ENCODE peak calls at places on chromosome 20, in five cellular contexts. One of them, this sample, is unnamed.
A peak's percentile ranks its signal among the peaks of the same experiment; 100 is the strongest.

GRCh38 chr20:20752712-20753111 is 40.3 kb upstream of the RALGAPA2 start:
- DNase-seq in A549: no peak
- DNase-seq in GM12878: no peak
- DNase-seq in K562: no peak
- DNase-seq in HepG2: no peak
- DNase-seq in this sample: no peak

GRCh38 chr20:20364016-20364746 is 3.7 kb upstream of the INSM1 start:
- DNase-seq in A549: no peak
- DNase-seq in GM12878: no peak
- DNase-seq in K562: no peak
- DNase-seq in HepG2: no peak
- DNase-seq in this sample: peak; percentile 70

GRCh38 chr20:13873814-13874213 is 89.0 kb downstream of the NDUFAF5 start:
- DNase-seq in A549: no peak
- DNase-seq in GM12878: no peak
- DNase-seq in K562: no peak
- DNase-seq in HepG2: no peak
- DNase-seq in this sample: peak; percentile 18

GRCh38 chr20:11193241-11193640 is 519.4 kb upstream of the JAG1 start:
- DNase-seq in A549: no peak
- DNase-seq in GM12878: no peak
- DNase-seq in K562: no peak
- DNase-seq in HepG2: no peak
- DNase-seq in this sample: no peak

GRCh38 chr20:431012-431904 is 23.2 kb downstream of the RBCK1 start:
- DNase-seq in A549: peak; percentile 95
- DNase-seq in GM12878: no peak
- DNase-seq in K562: peak; percentile 54
- DNase-seq in HepG2: peak; percentile 93
- DNase-seq in this sample: peak; percentile 75

GRCh38 chr20:15061955-15062354 is 724.5 kb upstream of the FLRT3 start:
- DNase-seq in A549: peak; percentile 34
- DNase-seq in GM12878: no peak
- DNase-seq in K562: no peak
- DNase-seq in HepG2: peak; percentile 97
- DNase-seq in this sample: no peak

GRCh38 chr20:57237006-57237953 is 29.2 kb downstream of the BMP7 start:
- DNase-seq in A549: no peak
- DNase-seq in GM12878: no peak
- DNase-seq in K562: no peak
- DNase-seq in HepG2: no peak
- DNase-seq in this sample: no peak

GRCh38 chr20:43893930-43894329 is 20.7 kb upstream of the TOX2 start:
- DNase-seq in A549: no peak
- DNase-seq in GM12878: no peak
- DNase-seq in K562: no peak
- DNase-seq in HepG2: no peak
- DNase-seq in this sample: no peak

GRCh38 chr20:5434116-5434515 is 117.4 kb upstream of the PROKR2 start:
- DNase-seq in A549: no peak
- DNase-seq in GM12878: no peak
- DNase-seq in K562: no peak
- DNase-seq in HepG2: no peak
- DNase-seq in this sample: no peak

GRCh38 chr20:13422637-13423036 is 201.6 kb downstream of the ISM1 start:
- DNase-seq in A549: peak; percentile 51
- DNase-seq in GM12878: no peak
- DNase-seq in K562: no peak
- DNase-seq in HepG2: peak; percentile 66
- DNase-seq in this sample: no peak

GRCh38 chr20:58309607-58310290 is at the start of gene RAB22A:
- DNase-seq in A549: peak; percentile 83
- DNase-seq in GM12878: no peak
- DNase-seq in K562: peak; percentile 94
- DNase-seq in HepG2: peak; percentile 56
- DNase-seq in this sample: peak; percentile 73

GRCh38 chr20:18596270-18596669 is 8.4 kb downstream of the DTD1 start:
- DNase-seq in A549: no peak
- DNase-seq in GM12878: no peak
- DNase-seq in K562: no peak
- DNase-seq in HepG2: no peak
- DNase-seq in this sample: no peak

GRCh38 chr20:35333606-35334005 is 41.4 kb upstream of the FAM83C start:
- DNase-seq in A549: no peak
- DNase-seq in GM12878: no peak
- DNase-seq in K562: no peak
- DNase-seq in HepG2: no peak
- DNase-seq in this sample: no peak

GRCh38 chr20:44618318-44618731 is 33.2 kb downstream of the ADA start:
- DNase-seq in A549: no peak
- DNase-seq in GM12878: no peak
- DNase-seq in K562: no peak
- DNase-seq in HepG2: no peak
- DNase-seq in this sample: no peak

GRCh38 chr20:32845786-32846185 is 12.9 kb upstream of the EFCAB8 start:
- DNase-seq in A549: no peak
- DNase-seq in GM12878: no peak
- DNase-seq in K562: no peak
- DNase-seq in HepG2: peak; percentile 66
- DNase-seq in this sample: no peak

GRCh38 chr20:42260216-42260615 is 642.0 kb upstream of the CHD6 start:
- DNase-seq in A549: no peak
- DNase-seq in GM12878: no peak
- DNase-seq in K562: no peak
- DNase-seq in HepG2: no peak
- DNase-seq in this sample: no peak

GRCh38 chr20:38217791-38218565 is 42.6 kb downstream of the KIAA1755 start:
- DNase-seq in A549: peak; percentile 77
- DNase-seq in GM12878: no peak
- DNase-seq in K562: no peak
- DNase-seq in HepG2: peak; percentile 49
- DNase-seq in this sample: no peak

GRCh38 chr20:47801759-47802158 is 16.5 kb upstream of the SULF2 start:
- DNase-seq in A549: no peak
- DNase-seq in GM12878: no peak
- DNase-seq in K562: no peak
- DNase-seq in HepG2: no peak
- DNase-seq in this sample: no peak

GRCh38 chr20:17680128-17680835 is 1.8 kb downstream of the RRBP1 start:
- DNase-seq in A549: peak; percentile 75
- DNase-seq in GM12878: no peak
- DNase-seq in K562: peak; percentile 10
- DNase-seq in HepG2: peak; percentile 80
- DNase-seq in this sample: no peak

GRCh38 chr20:2767768-2768631 is 32.4 kb downstream of the CPXM1 start:
- DNase-seq in A549: no peak
- DNase-seq in GM12878: no peak
- DNase-seq in K562: no peak
- DNase-seq in HepG2: no peak
- DNase-seq in this sample: no peak

GRCh38 chr20:51372176-51372803 is 170.2 kb downstream of the NFATC2 start:
- DNase-seq in A549: peak; percentile 73
- DNase-seq in GM12878: no peak
- DNase-seq in K562: peak; percentile 85
- DNase-seq in HepG2: peak; percentile 64
- DNase-seq in this sample: peak; percentile 84

GRCh38 chr20:3068075-3068474 is 3.3 kb upstream of the OXT start:
- DNase-seq in A549: no peak
- DNase-seq in GM12878: no peak
- DNase-seq in K562: no peak
- DNase-seq in HepG2: no peak
- DNase-seq in this sample: no peak

GRCh38 chr20:11356061-11356460 is 561.6 kb upstream of the BTBD3 start:
- DNase-seq in A549: no peak
- DNase-seq in GM12878: no peak
- DNase-seq in K562: no peak
- DNase-seq in HepG2: no peak
- DNase-seq in this sample: no peak

GRCh38 chr20:7210910-7211309 is 443.4 kb downstream of the BMP2 start:
- DNase-seq in A549: no peak
- DNase-seq in GM12878: no peak
- DNase-seq in K562: no peak
- DNase-seq in HepG2: no peak
- DNase-seq in this sample: no peak

DNA sequence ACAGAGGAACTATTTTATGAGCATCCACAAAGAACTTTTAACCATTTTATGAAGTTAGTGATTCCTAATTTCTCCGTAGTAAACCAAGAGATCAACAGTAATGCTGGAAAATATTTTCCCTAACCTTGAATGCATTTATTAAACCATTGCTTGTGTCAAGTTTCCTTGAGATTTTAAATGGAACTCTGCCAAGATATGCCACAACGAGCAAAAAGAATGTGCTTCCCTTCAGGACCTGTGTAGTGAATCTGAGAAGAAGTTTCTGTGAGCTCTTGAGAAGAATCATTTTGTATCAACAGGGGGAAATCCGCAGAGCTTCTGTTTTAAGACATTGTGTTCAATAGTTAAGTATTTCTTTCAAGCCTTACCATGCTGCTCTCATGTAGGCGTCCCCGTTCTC is 439.7 kb downstream of the BMP2 start:
- DNase-seq in A549: no peak
- DNase-seq in GM12878: no peak
- DNase-seq in K562: no peak
- DNase-seq in HepG2: no peak
- DNase-seq in this sample: no peak
- TF ChIP-seq ESRRA in A549: no peak
- TF ChIP-seq ESRRA in GM12878: no peak
- TF ChIP-seq ESRRA in K562: no peak
- TF ChIP-seq ESRRA in HepG2: no peak
- TF ChIP-seq ESRRA in this sample: no peak

GRCh38 chr20:31764641-31765305 is 25.7 kb downstream of the TPX2 start:
- DNase-seq in A549: no peak
- DNase-seq in GM12878: no peak
- DNase-seq in K562: no peak
- DNase-seq in HepG2: no peak
- DNase-seq in this sample: no peak
- TF ChIP-seq ESRRA in A549: no peak
- TF ChIP-seq ESRRA in GM12878: no peak
- TF ChIP-seq ESRRA in K562: no peak
- TF ChIP-seq ESRRA in HepG2: no peak
- TF ChIP-seq ESRRA in this sample: no peak

GRCh38 chr20:62917720-62918119 is 8.6 kb downstream of the DIDO1 start:
- DNase-seq in A549: no peak
- DNase-seq in GM12878: no peak
- DNase-seq in K562: no peak
- DNase-seq in HepG2: no peak
- DNase-seq in this sample: no peak

GRCh38 chr20:62913043-62913630 is 13.2 kb downstream of the DIDO1 start:
- DNase-seq in A549: no peak
- DNase-seq in GM12878: no peak
- DNase-seq in K562: no peak
- DNase-seq in HepG2: no peak
- DNase-seq in this sample: no peak

GRCh38 chr20:62916703-62917476 is 9.4 kb downstream of the DIDO1 start:
- DNase-seq in A549: no peak
- DNase-seq in GM12878: no peak
- DNase-seq in K562: no peak
- DNase-seq in HepG2: peak; percentile 96
- DNase-seq in this sample: peak; percentile 9

GRCh38 chr20:62914436-62914835 is 11.9 kb downstream of the DIDO1 start:
- DNase-seq in A549: no peak
- DNase-seq in GM12878: no peak
- DNase-seq in K562: no peak
- DNase-seq in HepG2: no peak
- DNase-seq in this sample: no peak

DNA sequence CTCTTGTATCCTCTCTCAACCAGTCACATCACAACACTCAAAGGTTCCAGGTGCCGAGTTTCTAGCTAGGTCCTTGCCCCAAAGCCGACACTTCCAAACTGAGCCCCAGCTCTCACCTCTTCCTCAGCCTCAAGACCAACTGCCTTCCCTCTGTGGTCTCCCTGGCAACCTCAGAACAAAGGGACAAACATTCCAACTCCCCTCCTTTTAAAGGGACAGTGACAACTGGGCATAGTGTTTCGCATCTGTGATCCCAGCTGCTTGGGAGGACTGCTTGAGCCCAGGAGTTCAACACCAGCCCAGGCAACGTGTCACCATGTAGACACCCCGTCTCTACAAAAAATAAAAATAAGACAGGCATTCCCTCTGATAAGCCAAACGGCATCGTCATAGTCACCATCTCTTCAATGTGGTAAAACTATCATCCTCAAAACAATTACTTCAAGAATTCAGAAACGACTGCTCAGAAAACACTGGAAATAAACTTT is 11.3 kb downstream of the DIDO1 start:
- DNase-seq in A549: peak; percentile 41
- DNase-seq in GM12878: no peak
- DNase-seq in K562: no peak
- DNase-seq in HepG2: peak; percentile 77
- DNase-seq in this sample: peak; percentile 61
- TF ChIP-seq ESRRA in A549: no peak
- TF ChIP-seq ESRRA in GM12878: no peak
- TF ChIP-seq ESRRA in K562: no peak
- TF ChIP-seq ESRRA in HepG2: no peak
- TF ChIP-seq ESRRA in this sample: no peak

DNA sequence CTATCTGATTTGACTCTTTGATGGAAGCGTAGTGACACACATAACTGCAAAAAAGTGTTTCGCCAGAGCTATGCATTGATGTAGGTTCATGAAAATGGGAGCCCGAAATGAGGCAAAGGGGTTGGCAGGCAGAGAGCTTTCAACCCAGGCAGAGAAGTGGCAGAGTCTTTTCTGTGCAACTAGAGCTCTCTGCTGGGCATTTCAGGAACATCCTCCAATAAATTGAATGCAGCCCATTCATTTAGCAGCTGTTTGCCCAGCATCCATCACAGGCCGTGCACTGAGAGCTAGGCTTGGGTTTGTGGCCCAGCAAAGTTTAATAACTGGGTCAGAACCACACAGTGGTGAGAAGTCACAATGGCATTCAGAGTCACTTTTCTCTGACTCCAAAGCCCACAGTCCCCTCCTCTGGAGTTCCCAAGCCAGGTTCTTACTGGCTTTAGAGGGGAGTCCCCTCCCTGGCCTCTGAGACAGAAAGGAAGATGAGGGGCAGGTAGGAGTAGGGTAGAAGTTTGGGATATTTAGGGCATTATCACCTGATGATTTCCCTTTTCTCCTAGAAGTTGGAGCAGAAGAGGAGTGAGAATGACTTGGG is 31.8 kb upstream of the ELMO2 start:
- DNase-seq in A549: peak; percentile 50
- DNase-seq in GM12878: no peak
- DNase-seq in K562: peak; percentile 32
- DNase-seq in HepG2: peak; percentile 50
- DNase-seq in this sample: no peak
- TF ChIP-seq ESRRA in A549: no peak
- TF ChIP-seq ESRRA in GM12878: no peak
- TF ChIP-seq ESRRA in K562: no peak
- TF ChIP-seq ESRRA in HepG2: no peak
- TF ChIP-seq ESRRA in this sample: no peak